ENCODE peak calls at places on chromosomes 11 and 22, in four cellular contexts. O, N, J and A are unnamed samples.

GRCh38 chr11:117931971-117932370 is 2.8 kb upstream of the TMPRSS13 start:
- DNase-seq in O (no peak), N (peak), J (peak), A (peak)

GRCh38 chr11:69083531-69084247 is 35.0 kb downstream of the TPCN2 start:
- DNase-seq in O (no peak), N (no peak), J (no peak), A (no peak)

GRCh38 chr11:128198206-128198605 is 389.2 kb downstream of the ETS1 start:
- DNase-seq in O (no peak), N (no peak), J (no peak), A (no peak)

GRCh38 chr22:36377022-36377631 is 10.6 kb downstream of the MYH9 start:
- DNase-seq in O (no peak), N (peak), J (peak), A (no peak)

GRCh38 chr22:20583471-20583922 is 76.1 kb downstream of the MED15 start:
- DNase-seq in O (no peak), N (no peak), J (no peak), A (no peak)

GRCh38 chr11:43582837-43583462 is 97.6 kb upstream of the HSD17B12 start:
- DNase-seq in O (no peak), N (no peak), J (no peak), A (no peak)

GRCh38 chr22:42078469-42079318 is 806 bp upstream of the SMDT1 start:
- DNase-seq in O (no peak), N (no peak), J (no peak), A (no peak)

GRCh38 chr11:44909557-44909956 is 41.1 kb downstream of the TP53I11 start:
- DNase-seq in O (no peak), N (no peak), J (no peak), A (no peak)

GRCh38 chr11:109552376-109552775 is 130.4 kb downstream of the C11orf87 start:
- DNase-seq in O (no peak), N (no peak), J (no peak), A (no peak)

GRCh38 chr11:86592659-86593451 is 79.6 kb downstream of the ME3 start:
- DNase-seq in O (peak), N (peak), J (peak), A (peak)

GRCh38 chr11:61075891-61076290 is 26.4 kb upstream of the CD5 start:
- DNase-seq in O (no peak), N (no peak), J (no peak), A (no peak)

GRCh38 chr22:49880281-49880680 is 26.6 kb downstream of the ZBED4 start:
- DNase-seq in O (no peak), N (no peak), J (no peak), A (no peak)

GRCh38 chr11:75147875-75148263 is 3.0 kb upstream of the SLCO2B1 start:
- DNase-seq in O (no peak), N (no peak), J (no peak), A (no peak)

GRCh38 chr11:72085836-72086475 is 5.3 kb downstream of the LRRC51 start:
- DNase-seq in O (no peak), N (no peak), J (no peak), A (no peak)

GRCh38 chr11:62419560-62420342 is 918 bp downstream of the SCGB1A1 start:
- DNase-seq in O (no peak), N (no peak), J (no peak), A (no peak)

GRCh38 chr11:84566681-84567080 is 1060.5 kb downstream of the DLG2 start:
- DNase-seq in O (no peak), N (no peak), J (no peak), A (no peak)

GRCh38 chr11:73528420-73528819 is 69.5 kb downstream of the FAM168A start:
- DNase-seq in O (no peak), N (no peak), J (no peak), A (no peak)

GRCh38 chr11:64056213-64056785 is 20.6 kb downstream of the FLRT1 start:
- DNase-seq in O (no peak), N (no peak), J (no peak), A (no peak)

GRCh38 chr11:60910711-60911366 is 3.1 kb upstream of the TMEM109 start:
- DNase-seq in O (no peak), N (no peak), J (no peak), A (no peak)

GRCh38 chr11:73001615-73002014 is 140.5 kb downstream of the FCHSD2 start:
- DNase-seq in O (no peak), N (no peak), J (no peak), A (no peak)

GRCh38 chr11:110367571-110367970 is 62.2 kb upstream of the FDX1 start:
- DNase-seq in O (no peak), N (peak), J (no peak), A (no peak)

GRCh38 chr11:88552377-88553029 is 215.0 kb upstream of the CTSC start:
- DNase-seq in O (no peak), N (peak), J (peak), A (peak)

GRCh38 chr22:38314140-38314991 is 2.9 kb downstream of the CSNK1E start:
- DNase-seq in O (no peak), N (no peak), J (no peak), A (no peak)

GRCh38 chr11:8832571-8833260 is 78.3 kb upstream of the AKIP1 start:
- DNase-seq in O (no peak), N (no peak), J (no peak), A (peak)

GRCh38 chr22:29208879-29209623 is 3.4 kb downstream of the EMID1 start:
- DNase-seq in O (no peak), N (no peak), J (no peak), A (peak)

GRCh38 chr22:25223269-25223850 is 3.9 kb downstream of the CRYBB2 start:
- DNase-seq in O (no peak), N (no peak), J (no peak), A (no peak)

GRCh38 chr11:107017433-107018227 is 646 bp downstream of the GUCY1A2 start:
- DNase-seq in O (no peak), N (no peak), J (peak), A (no peak)

GRCh38 chr11:121054266-121054665 is 30.4 kb downstream of the TBCEL start:
- DNase-seq in O (no peak), N (no peak), J (no peak), A (no peak)

GRCh38 chr11:74672956-74673895 is 58.0 kb downstream of the CHRDL2 start:
- DNase-seq in O (no peak), N (no peak), J (no peak), A (no peak)

GRCh38 chr22:28031383-28031922 is 112.4 kb upstream of the PITPNB start:
- DNase-seq in O (no peak), N (no peak), J (no peak), A (no peak)

GRCh38 chr11:122344281-122344680 is 228.3 kb upstream of the BLID start:
- DNase-seq in O (no peak), N (no peak), J (no peak), A (no peak)

GRCh38 chr11:35046606-35047005 is 92.4 kb upstream of the CD44 start:
- DNase-seq in O (no peak), N (no peak), J (no peak), A (no peak)

GRCh38 chr11:26700536-26701235 is 21.2 kb downstream of the SLC5A12 start:
- DNase-seq in O (no peak), N (no peak), J (no peak), A (no peak)